ENCODE peak calls at places on chromosomes 2 and 18, in four cellular contexts. O is fibroblast of lung, K is dorsolateral prefrontal cortex, N is hepatocyte. Q is an unnamed sample.

GRCh38 chr2:52112141-52112540 is 1080.2 kb upstream of the NRXN1 start:
- DNase-seq in O (no peak), K (no peak), N (no peak), Q (no peak)

GRCh38 chr2:152606081-152606480 is 111.2 kb downstream of the PRPF40A start:
- DNase-seq in O (no peak), K (no peak), N (no peak), Q (no peak)

GRCh38 chr2:7819860-7820259 is 862.0 kb upstream of the ID2 start:
- DNase-seq in O (no peak), K (no peak), N (peak; percentile 49), Q (no peak)

GRCh38 chr2:191476901-191477300 is 201.0 kb upstream of the NABP1 start:
- DNase-seq in O (no peak), K (no peak), N (no peak), Q (no peak)

GRCh38 chr2:112173646-112174319 is 35.6 kb downstream of the FBLN7 start:
- DNase-seq in O (no peak), K (no peak), N (no peak), Q (no peak)

GRCh38 chr18:78245451-78245850 is 734.2 kb upstream of the SALL3 start:
- DNase-seq in O (no peak), K (no peak), N (no peak), Q (no peak)

GRCh38 chr2:30691948-30692828 is 115.1 kb downstream of the CAPN13 start:
- DNase-seq in O (peak; percentile 50), K (no peak), N (no peak), Q (no peak)

GRCh38 chr2:170243898-170244297 is 66.0 kb downstream of the MYO3B start:
- DNase-seq in O (no peak), K (no peak), N (no peak), Q (no peak)

GRCh38 chr2:86610871-86611270 is 12.8 kb downstream of the RNF103 start:
- DNase-seq in O (no peak), K (no peak), N (no peak), Q (no peak)

GRCh38 chr2:119683717-119684443 is 4.9 kb downstream of the TMEM177 start:
- DNase-seq in O (peak; percentile 23), K (no peak), N (no peak), Q (peak; percentile 24)

GRCh38 chr2:198012025-198012424 is 207.6 kb downstream of the PLCL1 start:
- DNase-seq in O (no peak), K (no peak), N (no peak), Q (no peak)

GRCh38 chr2:60992985-60993392 is 24.5 kb upstream of the PEX13 start:
- DNase-seq in O (no peak), K (no peak), N (no peak), Q (no peak)

GRCh38 chr18:74456409-74457042 is 582 bp downstream of the DIPK1C start:
- DNase-seq in O (no peak), K (peak; percentile 27), N (no peak), Q (no peak)

DNA sequence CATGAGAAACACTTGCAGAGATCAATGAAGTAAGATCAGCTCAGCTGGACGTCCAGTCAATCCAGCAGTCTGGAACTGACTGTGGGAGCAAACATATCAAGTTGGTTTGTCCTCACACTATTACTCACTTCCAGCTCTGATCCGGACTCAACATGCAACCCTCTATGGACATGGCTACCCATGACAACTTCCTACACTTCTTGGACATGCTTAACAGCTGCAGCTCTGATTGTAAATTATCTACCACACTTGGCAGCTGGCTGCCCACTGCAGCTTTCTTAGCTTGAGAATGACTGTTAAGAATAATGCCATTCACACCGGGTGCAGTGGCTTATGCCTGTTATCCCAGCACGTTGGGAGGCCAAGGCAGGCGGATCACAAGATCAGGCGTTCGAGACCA is 429.8 kb downstream of the EPHA4 start:
- DNase-seq in O (no peak), K (no peak), N (no peak), Q (no peak)
- H3K27me3 ChIP-seq in O (no peaks in the 10 kb centered on the region), K (no peaks in the 10 kb centered on the region), N (no peaks in the 10 kb centered on the region), Q (no peaks in the 10 kb centered on the region)

DNA sequence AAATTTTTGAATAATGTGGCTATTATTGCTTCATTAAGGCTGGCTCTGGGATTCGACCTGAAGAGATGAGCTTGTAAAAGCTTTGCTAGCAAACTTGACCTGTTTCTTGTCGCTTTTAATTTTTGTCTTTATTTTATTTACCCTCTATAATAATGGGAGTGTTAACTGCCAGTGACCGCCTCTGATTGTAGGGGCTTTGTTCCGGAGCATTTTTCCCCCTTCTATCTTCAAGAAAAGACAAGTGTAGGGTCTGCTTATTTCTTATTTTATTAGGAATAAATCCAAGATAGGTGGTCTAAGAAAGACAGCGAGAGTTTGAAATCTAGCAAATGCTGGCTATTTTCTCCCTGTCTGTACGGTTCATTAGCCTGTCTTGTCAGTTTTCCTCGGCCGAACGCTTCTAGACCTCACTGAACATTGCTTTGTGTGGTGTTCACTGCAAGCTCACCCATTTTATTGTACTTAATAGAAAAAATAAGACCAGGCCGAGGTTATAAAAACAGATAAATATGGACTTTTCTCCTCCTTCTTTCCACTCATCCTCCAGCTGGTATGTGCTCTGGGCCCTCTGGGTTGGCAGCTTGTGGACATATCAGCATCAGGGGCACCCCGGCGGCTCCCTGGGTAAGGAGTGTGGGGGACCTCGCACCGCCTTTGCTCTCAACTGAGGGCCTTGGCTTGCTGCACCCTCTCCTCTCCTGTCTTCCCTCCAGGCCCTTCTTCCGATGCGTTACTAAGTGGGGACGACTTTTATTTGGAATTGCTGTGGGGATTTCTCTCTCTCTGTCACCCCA is 8.5 kb downstream of the MEIS1 start:
- DNase-seq in O (peak; percentile 66), K (no peak), N (no peak), Q (no peak)
- H3K27me3 ChIP-seq in O (no peaks in the 10 kb centered on the region), K (no peaks in the 10 kb centered on the region), N (no peaks in the 10 kb centered on the region), Q (no peaks in the 10 kb centered on the region)

GRCh38 chr2:223614534-223614933 is 12.4 kb upstream of the SCG2 start:
- DNase-seq in O (no peak), K (no peak), N (no peak), Q (no peak)
- H3K27me3 ChIP-seq in O (peaks cover 3% of the 10 kb centered on the region), K (no peaks in the 10 kb centered on the region), N (peaks cover 4% of the 10 kb centered on the region), Q (peaks cover 62% of the 10 kb centered on the region)

DNA sequence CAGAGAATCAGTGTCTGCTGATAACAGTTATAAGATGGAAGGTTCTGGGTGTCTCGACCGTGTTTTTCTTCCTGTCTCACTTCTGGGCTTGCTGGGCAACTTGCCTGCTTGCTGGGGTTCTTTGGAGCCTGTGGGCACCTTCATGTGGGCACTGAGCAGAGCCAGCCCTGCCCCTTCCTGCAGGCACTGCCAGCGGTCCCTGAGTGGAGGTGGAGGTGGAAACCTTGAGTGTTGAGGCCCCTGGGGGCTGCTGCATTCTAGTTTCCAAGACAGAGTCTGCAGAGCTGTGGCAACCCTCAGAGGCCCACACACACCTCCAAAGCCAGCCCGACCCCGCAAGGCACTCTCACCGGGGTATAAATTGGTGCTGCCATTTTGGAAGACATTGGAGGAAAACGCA is 185.6 kb downstream of the FAM210A start:
- DNase-seq in O (no peak), K (no peak), N (no peak), Q (no peak)
- H3K27me3 ChIP-seq in O (no peaks in the 10 kb centered on the region), K (no peaks in the 10 kb centered on the region), N (no peaks in the 10 kb centered on the region), Q (no peaks in the 10 kb centered on the region)

DNA sequence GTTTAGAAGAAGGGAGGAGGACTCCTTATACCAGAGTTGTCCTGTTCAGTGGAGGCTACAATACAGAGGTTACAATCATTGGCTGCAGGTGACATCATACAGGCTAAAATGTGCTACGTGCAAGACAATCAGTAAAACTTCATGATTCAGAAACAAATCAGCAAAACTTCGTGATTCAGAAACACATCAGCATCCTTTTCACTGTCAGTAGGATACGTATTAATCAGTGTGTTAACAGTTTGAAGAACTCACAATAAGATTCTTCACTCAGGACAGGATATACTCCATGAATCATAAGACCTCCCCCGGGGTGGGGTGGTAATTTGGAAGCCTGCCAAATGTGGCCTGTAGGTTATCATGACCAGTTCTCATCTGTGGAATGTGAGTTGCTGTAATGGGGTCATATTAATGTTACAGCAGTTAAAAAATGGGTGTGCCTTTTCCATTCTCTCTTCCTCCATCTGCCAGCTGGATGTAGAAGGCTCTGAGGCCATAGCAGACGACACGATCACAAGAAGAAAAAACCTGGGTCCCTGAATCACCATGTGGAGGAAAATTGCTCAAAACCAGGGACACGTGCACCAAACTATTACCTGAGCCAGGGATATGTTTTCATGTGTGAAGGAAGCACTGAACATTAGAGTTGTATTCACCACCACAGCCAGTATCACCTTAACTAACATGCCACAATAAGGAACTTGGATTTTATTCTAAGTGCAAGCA is 134.8 kb upstream of the CREB1 start:
- DNase-seq in O (peak; percentile 90), K (no peak), N (peak; percentile 27), Q (peak; percentile 38)
- H3K27me3 ChIP-seq in O (no peaks in the 10 kb centered on the region), K (no peaks in the 10 kb centered on the region), N (no peaks in the 10 kb centered on the region), Q (no peaks in the 10 kb centered on the region)

GRCh38 chr2:12688898-12689297 is 27.8 kb upstream of the TRIB2 start:
- DNase-seq in O (no peak), K (no peak), N (no peak), Q (no peak)
- H3K27me3 ChIP-seq in O (no peaks in the 10 kb centered on the region), K (no peaks in the 10 kb centered on the region), N (no peaks in the 10 kb centered on the region), Q (no peaks in the 10 kb centered on the region)

DNA sequence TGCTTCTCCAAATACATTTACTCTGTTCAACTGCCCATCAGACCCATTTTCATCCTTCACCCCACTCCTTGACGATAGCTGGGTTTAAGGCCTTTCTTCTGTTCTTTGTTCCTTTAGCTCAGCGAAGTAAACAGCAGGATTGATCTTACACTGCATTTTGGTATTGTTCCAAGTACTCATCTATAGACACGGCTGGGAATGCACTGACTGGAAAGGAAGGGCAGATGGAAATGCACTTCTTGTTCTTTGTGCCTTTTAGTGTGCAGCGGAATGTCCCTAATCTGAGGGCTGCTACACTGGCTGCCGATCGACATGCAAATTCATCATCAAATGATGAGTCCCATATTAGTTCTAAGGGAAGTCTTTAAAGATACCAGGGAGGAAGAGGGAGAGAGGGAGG is 402.7 kb upstream of the SPRED2 start:
- DNase-seq in O (no peak), K (no peak), N (no peak), Q (no peak)
- H3K27me3 ChIP-seq in O (no peaks in the 10 kb centered on the region), K (no peaks in the 10 kb centered on the region), N (no peaks in the 10 kb centered on the region), Q (no peaks in the 10 kb centered on the region)

Q was measured in cardiac muscle cell.